ENCODE peak calls at places on chromosomes 13 and 19, in eight cellular contexts. I, K, U, X, N, M, L and R are unnamed samples.

GRCh38 chr13:59750860-59751259 is 412.9 kb downstream of the DIAPH3 start:
- DNase-seq in I (peak; percentile 31), K (no peak), U (no peak), X (no peak), N (no peak), M (no peak), L (no peak), R (no peak)

GRCh38 chr13:98563071-98563470 is 13.8 kb downstream of the STK24 start:
- DNase-seq in I (no peak), K (no peak), U (no peak), X (no peak), N (no peak), M (no peak), L (no peak), R (no peak)

GRCh38 chr19:570315-570714 is 2.1 kb upstream of the BSG start:
- DNase-seq in I (no peak), K (no peak), U (no peak), X (peak; percentile 58), N (peak; percentile 23), M (no peak), L (no peak), R (peak; percentile 72)

GRCh38 chr13:91291078-91291477 is 56.4 kb upstream of the MIR17HG start:
- DNase-seq in I (no peak), K (no peak), U (no peak), X (no peak), N (no peak), M (no peak), L (no peak), R (no peak)

GRCh38 chr19:29861575-29861974 is 49.8 kb downstream of the CCNE1 start:
- DNase-seq in I (no peak), K (no peak), U (no peak), X (no peak), N (no peak), M (no peak), L (no peak), R (no peak)

GRCh38 chr19:18814063-18814462 is 17.7 kb upstream of the UPF1 start:
- DNase-seq in I (no peak), K (no peak), U (peak; percentile 42), X (no peak), N (peak; percentile 56), M (no peak), L (peak; percentile 68), R (no peak)

GRCh38 chr13:52848455-52849190 is at the start of gene PCDH8:
- DNase-seq in I (peak; percentile 24), K (no peak), U (no peak), X (peak; percentile 81), N (no peak), M (no peak), L (no peak), R (no peak)

GRCh38 chr19:49596954-49597702 is 6.1 kb downstream of the PRR12 start:
- DNase-seq in I (no peak), K (no peak), U (no peak), X (peak; percentile 85), N (no peak), M (no peak), L (no peak), R (no peak)

GRCh38 chr13:76875256-76875655 is 10.9 kb downstream of the KCTD12 start:
- DNase-seq in I (no peak), K (no peak), U (no peak), X (no peak), N (no peak), M (no peak), L (no peak), R (no peak)

GRCh38 chr13:52414963-52415362 is 9.0 kb upstream of the THSD1 start:
- DNase-seq in I (no peak), K (no peak), U (no peak), X (no peak), N (no peak), M (no peak), L (no peak), R (no peak)

GRCh38 chr13:98315466-98315865 is 138.4 kb upstream of the RNF113B start:
- DNase-seq in I (no peak), K (no peak), U (no peak), X (no peak), N (no peak), M (no peak), L (no peak), R (no peak)

GRCh38 chr19:22595918-22596341 is 38.2 kb upstream of the ZNF492 start:
- DNase-seq in I (peak; percentile 30), K (no peak), U (peak; percentile 72), X (peak; percentile 59), N (peak; percentile 28), M (peak; percentile 57), L (peak; percentile 49), R (no peak)

GRCh38 chr19:13849991-13850909 is 26.7 kb upstream of the NANOS3 start:
- DNase-seq in I (peak; percentile 91), K (peak; percentile 52), U (peak; percentile 92), X (peak; percentile 98), N (peak; percentile 87), M (peak; percentile 88), L (peak; percentile 76), R (peak; percentile 93)
- H3K4me1 ChIP-seq in I (peaks cover 57% of the 10 kb centered on the region), K (peaks cover 42% of the 10 kb centered on the region), U (peaks cover 35% of the 10 kb centered on the region), X (peaks cover 60% of the 10 kb centered on the region), N (peaks cover 49% of the 10 kb centered on the region), M (peaks cover 61% of the 10 kb centered on the region), L (peaks cover 73% of the 10 kb centered on the region), R (peaks cover 52% of the 10 kb centered on the region)

DNA sequence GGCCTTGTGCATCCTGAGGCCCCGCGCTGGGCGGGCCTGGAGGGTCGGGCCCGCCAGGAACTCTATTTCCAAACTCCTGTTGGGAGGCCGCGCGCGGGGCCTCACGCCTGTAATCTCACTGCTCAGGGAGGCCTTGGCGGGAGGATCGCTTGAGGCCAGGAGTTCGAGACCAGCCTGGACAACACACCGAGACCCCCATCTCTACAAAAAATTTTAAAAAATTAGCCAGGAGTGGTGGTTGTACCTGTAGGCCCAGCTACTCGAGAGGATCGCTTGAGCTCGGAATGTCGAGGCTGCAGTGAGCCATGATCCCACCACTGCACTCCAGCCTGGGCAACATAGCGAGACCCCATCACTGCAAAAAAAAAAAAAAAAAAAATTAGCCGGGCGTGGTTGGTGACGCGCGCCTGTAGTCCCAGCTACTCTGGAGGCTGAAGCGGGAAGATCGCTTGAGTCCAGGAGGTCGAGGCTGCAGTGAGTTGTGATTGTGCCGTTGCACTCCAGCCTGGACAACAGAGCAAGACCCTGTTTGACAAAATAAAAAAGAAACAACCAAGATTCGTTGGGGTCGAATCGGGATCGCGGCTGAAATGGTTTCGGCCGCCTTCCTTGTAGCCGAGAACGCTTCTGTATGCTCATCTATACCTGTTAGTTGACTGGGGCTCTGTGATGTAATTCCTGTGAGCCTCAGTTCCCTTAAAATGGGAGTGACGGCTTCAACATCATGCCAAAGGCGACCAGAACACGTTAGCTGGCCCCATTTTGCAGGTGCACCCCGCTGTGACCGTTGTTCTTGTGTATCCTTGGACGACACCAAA is 636 bp downstream of the SF3A2 start:
- DNase-seq in I (no peak), K (no peak), U (no peak), X (no peak), N (no peak), M (no peak), L (no peak), R (no peak)
- H3K4me1 ChIP-seq in I (peaks cover 77% of the 10 kb centered on the region), K (peaks cover 59% of the 10 kb centered on the region), U (peaks cover 46% of the 10 kb centered on the region), X (peaks cover 65% of the 10 kb centered on the region), N (peaks cover 55% of the 10 kb centered on the region), M (peaks cover 90% of the 10 kb centered on the region), L (peaks cover 79% of the 10 kb centered on the region), R (peaks cover 56% of the 10 kb centered on the region)

DNA sequence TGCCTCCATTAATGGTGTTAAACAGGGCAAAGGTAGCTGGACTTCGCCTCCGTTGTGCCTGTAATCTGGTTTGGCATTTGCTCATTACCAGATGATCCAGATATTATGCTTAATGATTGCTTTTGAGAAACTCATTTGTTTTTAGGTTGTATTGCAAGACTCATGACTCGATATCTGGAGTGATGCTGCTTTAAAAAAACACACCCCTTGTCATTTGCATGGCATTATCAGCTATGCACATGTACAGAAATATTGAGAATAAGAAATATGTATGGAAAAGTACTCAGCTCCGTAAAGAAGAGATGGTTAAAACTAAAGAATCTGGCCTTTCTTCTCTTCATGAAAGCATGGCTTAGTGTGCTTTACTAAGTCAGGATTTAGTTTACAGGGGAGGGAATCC is 95.0 kb downstream of the ARHGEF7 start:
- DNase-seq in I (no peak), K (no peak), U (no peak), X (no peak), N (no peak), M (no peak), L (no peak), R (no peak)
- H3K4me1 ChIP-seq in I (peaks cover 4% of the 10 kb centered on the region), K (no peaks in the 10 kb centered on the region), U (no peaks in the 10 kb centered on the region), X (peaks cover 34% of the 10 kb centered on the region), N (peaks cover 75% of the 10 kb centered on the region), M (peaks cover 97% of the 10 kb centered on the region), L (peaks cover 57% of the 10 kb centered on the region), R (peaks cover 37% of the 10 kb centered on the region)

GRCh38 chr19:41323430-41324125 is 13.6 kb downstream of the CCDC97 start:
- DNase-seq in I (peak; percentile 67), K (no peak), U (peak; percentile 86), X (peak; percentile 87), N (peak; percentile 81), M (peak; percentile 62), L (peak; percentile 83), R (no peak)
- H3K4me1 ChIP-seq in I (peaks cover 46% of the 10 kb centered on the region), K (peaks cover 24% of the 10 kb centered on the region), U (peaks cover 46% of the 10 kb centered on the region), X (peaks cover 70% of the 10 kb centered on the region), N (peaks cover 57% of the 10 kb centered on the region), M (peaks cover 77% of the 10 kb centered on the region), L (peaks cover 65% of the 10 kb centered on the region), R (peaks cover 70% of the 10 kb centered on the region)